ENCODE peak calls at places on chromosome 14, in five cellular contexts. H is mammary epithelial cell; L is neural progenitor cell; V is mesendoderm; I is activated T-helper 1 cell treated with anti-CD3 and anti-CD28 coated beads, Interleukin-2, amount 50 U/mL, for 16 hours. O is an unnamed sample.

GRCh38 chr14:73712071-73712506 is 2.1 kb downstream of the PNMA1 start:
- DNase-seq in H (no peak), L (no peak), V (no peak), I (no peak), O (no peak)

GRCh38 chr14:38127784-38128183 is 79.9 kb upstream of the SSTR1 start:
- DNase-seq in H (no peak), L (no peak), V (peak), I (no peak), O (no peak)

GRCh38 chr14:32650665-32651064 is 288.0 kb upstream of the NPAS3 start:
- DNase-seq in H (no peak), L (no peak), V (no peak), I (no peak), O (no peak)

GRCh38 chr14:52078093-52078492 is 9.2 kb upstream of the NID2 start:
- DNase-seq in H (peak), L (no peak), V (no peak), I (no peak), O (no peak)

GRCh38 chr14:70905316-70905715 is 1.9 kb upstream of the PCNX1 start:
- DNase-seq in H (no peak), L (no peak), V (no peak), I (no peak), O (no peak)

GRCh38 chr14:102541771-102542170 is 32.2 kb upstream of the ANKRD9 start:
- DNase-seq in H (no peak), L (peak), V (peak), I (no peak), O (no peak)

GRCh38 chr14:102764220-102764671 is 13.0 kb upstream of the TRAF3 start:
- DNase-seq in H (no peak), L (no peak), V (no peak), I (no peak), O (no peak)

GRCh38 chr14:29037428-29037827 is 270.8 kb downstream of the FOXG1 start:
- DNase-seq in H (no peak), L (no peak), V (no peak), I (no peak), O (no peak)

GRCh38 chr14:89519000-89519399 is 102.0 kb upstream of the FOXN3 start:
- DNase-seq in H (no peak), L (no peak), V (no peak), I (no peak), O (no peak)

GRCh38 chr14:42624980-42625761 is 1018.5 kb downstream of the LRFN5 start:
- DNase-seq in H (no peak), L (no peak), V (no peak), I (no peak), O (no peak)

GRCh38 chr14:103576371-103577024 is 13.7 kb downstream of the COA8 start:
- DNase-seq in H (peak), L (peak), V (peak), I (no peak), O (peak)

GRCh38 chr14:41389355-41389754 is 217.3 kb upstream of the LRFN5 start:
- DNase-seq in H (no peak), L (no peak), V (no peak), I (no peak), O (no peak)

GRCh38 chr14:76550534-76550933 is 174.6 kb downstream of the ESRRB start:
- DNase-seq in H (peak), L (no peak), V (peak), I (no peak), O (no peak)

GRCh38 chr14:101666264-101666663 is 95.2 kb upstream of the PPP2R5C start:
- DNase-seq in H (no peak), L (no peak), V (no peak), I (no peak), O (no peak)

GRCh38 chr14:91418387-91419043 is 895 bp upstream of the CCDC88C start:
- DNase-seq in H (peak), L (peak), V (peak), I (peak), O (peak)

GRCh38 chr14:68546839-68547238 is 246.0 kb downstream of the ZFP36L1 start:
- DNase-seq in H (peak), L (no peak), V (no peak), I (no peak), O (no peak)

GRCh38 chr14:85319998-85320397 is 209.9 kb upstream of the FLRT2 start:
- DNase-seq in H (peak), L (no peak), V (no peak), I (no peak), O (no peak)

GRCh38 chr14:104294983-104295680 is 156.7 kb downstream of the KIF26A start:
- DNase-seq in H (no peak), L (no peak), V (no peak), I (no peak), O (no peak)

GRCh38 chr14:101072070-101072469 is 168.5 kb upstream of the RTL1 start:
- DNase-seq in H (no peak), L (no peak), V (no peak), I (no peak), O (peak)

GRCh38 chr14:105945891-105946290 is 419.5 kb downstream of the TMEM121 start:
- DNase-seq in H (no peak), L (no peak), V (no peak), I (no peak), O (no peak)